ENCODE peak calls at places on chromosomes 6 and 20, in eight cellular contexts. V, E, U, P, T, G, A and S are unnamed samples.

GRCh38 chr6:34277763-34278112 is 28.9 kb upstream of the SMIM29 start:
- DNase-seq in V (no peak), E (no peak), U (no peak), P (no peak), T (no peak), G (no peak), A (no peak), S (no peak)

GRCh38 chr20:62368629-62369507 is 1.8 kb upstream of the LAMA5 start:
- DNase-seq in V (peak), E (no peak), U (no peak), P (peak), T (no peak), G (no peak), A (peak), S (peak)

GRCh38 chr6:170271771-170272314 is 19.0 kb downstream of the DLL1 start:
- DNase-seq in V (no peak), E (no peak), U (peak), P (no peak), T (peak), G (no peak), A (no peak), S (no peak)

GRCh38 chr6:156887623-156888269 is 110.6 kb downstream of the ARID1B start:
- DNase-seq in V (no peak), E (no peak), U (no peak), P (no peak), T (no peak), G (no peak), A (no peak), S (no peak)

GRCh38 chr20:40056186-40056585 is 632.9 kb downstream of the MAFB start:
- DNase-seq in V (no peak), E (no peak), U (no peak), P (no peak), T (no peak), G (no peak), A (no peak), S (no peak)

GRCh38 chr20:14817121-14817520 is 479.7 kb upstream of the FLRT3 start:
- DNase-seq in V (peak), E (no peak), U (no peak), P (no peak), T (no peak), G (no peak), A (no peak), S (no peak)

GRCh38 chr6:142384455-142385332 is 82.9 kb downstream of the ADGRG6 start:
- DNase-seq in V (no peak), E (no peak), U (no peak), P (no peak), T (no peak), G (no peak), A (no peak), S (peak)

GRCh38 chr6:2579789-2580570 is 170.7 kb downstream of the MYLK4 start:
- DNase-seq in V (no peak), E (no peak), U (no peak), P (no peak), T (no peak), G (no peak), A (no peak), S (peak)

GRCh38 chr6:170360476-170360875 is 53.9 kb downstream of the FAM120B start:
- DNase-seq in V (peak), E (no peak), U (no peak), P (no peak), T (no peak), G (no peak), A (no peak), S (peak)

GRCh38 chr6:90285611-90286381 is 10.8 kb downstream of the BACH2 start:
- DNase-seq in V (peak), E (peak), U (peak), P (peak), T (peak), G (no peak), A (peak), S (peak)

GRCh38 chr6:24445704-24446103 is 43.0 kb downstream of the MRS2 start:
- DNase-seq in V (no peak), E (no peak), U (no peak), P (no peak), T (no peak), G (no peak), A (no peak), S (no peak)

GRCh38 chr20:52168116-52168515 is 23.5 kb downstream of the ZFP64 start:
- DNase-seq in V (no peak), E (no peak), U (no peak), P (no peak), T (no peak), G (no peak), A (no peak), S (no peak)

GRCh38 chr6:160519603-160520042 is 144.5 kb downstream of the LPA start:
- DNase-seq in V (peak), E (no peak), U (no peak), P (peak), T (no peak), G (no peak), A (no peak), S (no peak)

GRCh38 chr20:62885808-62886708 is 24.4 kb upstream of the TCFL5 start:
- DNase-seq in V (no peak), E (no peak), U (no peak), P (no peak), T (no peak), G (peak), A (no peak), S (no peak)